ENCODE peak calls at places on chromosomes 7 and 10, in six cellular contexts. H is D341Med; I is left ventricle myocardium inferior; S is central memory CD4-positive, alpha-beta T cell; F is retina; Q is GM12891. U is an unnamed sample.

GRCh38 chr10:43825984-43826383 is 177.3 kb upstream of the ZNF32 start:
- DNase-seq in S (no peak), H (no peak), F (no peak), I (no peak), Q (no peak), U (no peak)

GRCh38 chr7:157494506-157495176 is 157.8 kb downstream of the DNAJB6 start:
- DNase-seq in H (no peak), Q (no peak), S (no peak), I (no peak), F (no peak), U (no peak)

GRCh38 chr7:119935418-119936025 is 337.5 kb upstream of the KCND2 start:
- DNase-seq in Q (no peak), H (no peak), I (no peak), F (no peak), S (no peak), U (peak; percentile 12)

GRCh38 chr10:4498763-4499251 is 327.2 kb upstream of the AKR1E2 start:
- DNase-seq in H (no peak), Q (no peak), F (no peak), I (no peak), S (no peak), U (no peak)

GRCh38 chr7:18475488-18475887 is 20.1 kb upstream of the HDAC9 start:
- DNase-seq in Q (no peak), H (no peak), S (no peak), I (no peak), F (no peak), U (no peak)

GRCh38 chr7:155303897-155304296 is 6.2 kb downstream of the INSIG1 start:
- DNase-seq in H (no peak), F (no peak), S (no peak), Q (no peak), I (no peak), U (no peak)

GRCh38 chr10:31319602-31320178 is 674 bp downstream of the ZEB1 start:
- DNase-seq in F (no peak), H (peak; percentile 77), Q (peak; percentile 3), S (no peak), I (no peak), U (peak; percentile 66)

GRCh38 chr7:30379131-30379530 is 94.7 kb downstream of the ZNRF2 start:
- DNase-seq in Q (no peak), F (no peak), H (no peak), I (no peak), S (no peak), U (no peak)

GRCh38 chr10:69801094-69801433 is 642 bp upstream of the COL13A1 start:
- DNase-seq in S (no peak), I (peak; percentile 49), H (peak; percentile 51), Q (peak; percentile 60), F (no peak), U (peak; percentile 73)

GRCh38 chr7:10571759-10572158 is 401.9 kb upstream of the PHF14 start:
- DNase-seq in F (no peak), H (no peak), S (no peak), I (no peak), Q (no peak), U (no peak)